ENCODE peak calls at places on chromosomes 12 and 14, in five cellular contexts. One of them, this sample, is unnamed.
A peak's percentile ranks its signal among the peaks of the same experiment; 100 is the strongest.

GRCh38 chr12:4824415-4824814 is 85.3 kb upstream of the KCNA1 start:
- DNase-seq in fibroblast of lung: peak; percentile 35
- DNase-seq in mammary epithelial cell: peak; percentile 19
- DNase-seq in Calu3: no peak
- DNase-seq in endodermal cell: no peak
- DNase-seq in this sample: peak; percentile 83

GRCh38 chr14:54593860-54594259 is 26.9 kb downstream of the SAMD4A start:
- DNase-seq in endodermal cell: no peak
- DNase-seq in Calu3: no peak
- DNase-seq in mammary epithelial cell: peak; percentile 53
- DNase-seq in fibroblast of lung: no peak
- DNase-seq in this sample: no peak

GRCh38 chr12:61538951-61539350 is 721.3 kb upstream of the USP15 start:
- DNase-seq in fibroblast of lung: peak; percentile 2
- DNase-seq in Calu3: peak; percentile 24
- DNase-seq in mammary epithelial cell: peak; percentile 10
- DNase-seq in endodermal cell: peak; percentile 67
- DNase-seq in this sample: no peak

GRCh38 chr14:74684444-74684843 is 28.4 kb downstream of the AREL1 start:
- DNase-seq in endodermal cell: no peak
- DNase-seq in fibroblast of lung: no peak
- DNase-seq in mammary epithelial cell: no peak
- DNase-seq in Calu3: no peak
- DNase-seq in this sample: no peak

GRCh38 chr14:91369628-91370445 is 47.8 kb downstream of the CCDC88C start:
- DNase-seq in fibroblast of lung: peak; percentile 67
- DNase-seq in Calu3: no peak
- DNase-seq in endodermal cell: no peak
- DNase-seq in mammary epithelial cell: peak; percentile 68
- DNase-seq in this sample: no peak

GRCh38 chr12:131764738-131765137 is 53.8 kb downstream of the SFSWAP start:
- DNase-seq in endodermal cell: no peak
- DNase-seq in mammary epithelial cell: no peak
- DNase-seq in Calu3: no peak
- DNase-seq in fibroblast of lung: no peak
- DNase-seq in this sample: no peak

GRCh38 chr12:63882844-63883243 is 38.3 kb downstream of the SRGAP1 start:
- DNase-seq in endodermal cell: peak; percentile 67
- DNase-seq in mammary epithelial cell: no peak
- DNase-seq in Calu3: no peak
- DNase-seq in fibroblast of lung: peak; percentile 53
- DNase-seq in this sample: no peak

GRCh38 chr12:129145381-129145780 is 292.1 kb downstream of the GLT1D1 start:
- DNase-seq in mammary epithelial cell: no peak
- DNase-seq in Calu3: no peak
- DNase-seq in fibroblast of lung: no peak
- DNase-seq in endodermal cell: no peak
- DNase-seq in this sample: no peak

GRCh38 chr14:104178279-104178678 is 39.9 kb downstream of the KIF26A start:
- DNase-seq in endodermal cell: no peak
- DNase-seq in fibroblast of lung: no peak
- DNase-seq in mammary epithelial cell: no peak
- DNase-seq in Calu3: no peak
- DNase-seq in this sample: no peak

GRCh38 chr12:90618606-90619005 is 336.4 kb downstream of the CCER1 start:
- DNase-seq in endodermal cell: no peak
- DNase-seq in fibroblast of lung: no peak
- DNase-seq in mammary epithelial cell: no peak
- DNase-seq in Calu3: no peak
- DNase-seq in this sample: no peak

GRCh38 chr12:4242595-4242994 is 31.0 kb upstream of the CCND2 start:
- DNase-seq in Calu3: no peak
- DNase-seq in mammary epithelial cell: no peak
- DNase-seq in fibroblast of lung: no peak
- DNase-seq in endodermal cell: peak; percentile 60
- DNase-seq in this sample: no peak

GRCh38 chr14:52391866-52392600 is 77.9 kb downstream of the PTGER2 start:
- DNase-seq in Calu3: no peak
- DNase-seq in endodermal cell: no peak
- DNase-seq in mammary epithelial cell: peak; percentile 68
- DNase-seq in fibroblast of lung: peak; percentile 43
- DNase-seq in this sample: peak; percentile 36

GRCh38 chr14:93715279-93715927 is 72.9 kb downstream of the PRIMA1 start:
- DNase-seq in Calu3: no peak
- DNase-seq in endodermal cell: peak; percentile 41
- DNase-seq in mammary epithelial cell: no peak
- DNase-seq in fibroblast of lung: no peak
- DNase-seq in this sample: no peak

GRCh38 chr14:52949711-52950409 is 990 bp downstream of the FERMT2 start:
- DNase-seq in fibroblast of lung: peak; percentile 61
- DNase-seq in endodermal cell: no peak
- DNase-seq in Calu3: peak; percentile 8
- DNase-seq in mammary epithelial cell: peak; percentile 68
- DNase-seq in this sample: peak; percentile 47

GRCh38 chr12:4434299-4434698 is 11.3 kb downstream of the FGF6 start:
- DNase-seq in endodermal cell: peak; percentile 35
- DNase-seq in Calu3: no peak
- DNase-seq in fibroblast of lung: no peak
- DNase-seq in mammary epithelial cell: no peak
- DNase-seq in this sample: no peak

GRCh38 chr12:25694072-25694471 is 141.0 kb upstream of the LMNTD1 start:
- DNase-seq in fibroblast of lung: peak; percentile 44
- DNase-seq in endodermal cell: no peak
- DNase-seq in mammary epithelial cell: peak; percentile 96
- DNase-seq in Calu3: no peak
- DNase-seq in this sample: peak; percentile 91

GRCh38 chr12:5154091-5154490 is 110.4 kb downstream of the KCNA5 start:
- DNase-seq in fibroblast of lung: no peak
- DNase-seq in mammary epithelial cell: no peak
- DNase-seq in endodermal cell: peak; percentile 85
- DNase-seq in Calu3: no peak
- DNase-seq in this sample: no peak

GRCh38 chr12:34033628-34034296 is 11.5 kb downstream of the ALG10 start:
- DNase-seq in mammary epithelial cell: no peak
- DNase-seq in Calu3: no peak
- DNase-seq in fibroblast of lung: peak; percentile 62
- DNase-seq in endodermal cell: no peak
- DNase-seq in this sample: peak; percentile 36

GRCh38 chr14:74660167-74660566 is 48.1 kb upstream of the LTBP2 start:
- DNase-seq in mammary epithelial cell: no peak
- DNase-seq in Calu3: no peak
- DNase-seq in fibroblast of lung: no peak
- DNase-seq in endodermal cell: no peak
- DNase-seq in this sample: no peak

GRCh38 chr12:53234236-53234635 is 2.2 kb upstream of the RARG start:
- DNase-seq in fibroblast of lung: no peak
- DNase-seq in endodermal cell: peak; percentile 94
- DNase-seq in Calu3: no peak
- DNase-seq in mammary epithelial cell: no peak
- DNase-seq in this sample: no peak

GRCh38 chr14:54475911-54476310 is 12.9 kb downstream of the GMFB start:
- DNase-seq in fibroblast of lung: no peak
- DNase-seq in mammary epithelial cell: no peak
- DNase-seq in Calu3: no peak
- DNase-seq in endodermal cell: no peak
- DNase-seq in this sample: no peak

GRCh38 chr14:104284107-104284592 is 145.8 kb downstream of the KIF26A start:
- DNase-seq in Calu3: no peak
- DNase-seq in mammary epithelial cell: no peak
- DNase-seq in fibroblast of lung: no peak
- DNase-seq in endodermal cell: peak; percentile 40
- DNase-seq in this sample: no peak

GRCh38 chr12:108846320-108846719 is 11.1 kb downstream of the SSH1 start:
- DNase-seq in Calu3: no peak
- DNase-seq in fibroblast of lung: no peak
- DNase-seq in endodermal cell: no peak
- DNase-seq in mammary epithelial cell: no peak
- DNase-seq in this sample: no peak

GRCh38 chr14:55638665-55639064 is 58.7 kb downstream of the KTN1 start:
- DNase-seq in Calu3: no peak
- DNase-seq in mammary epithelial cell: no peak
- DNase-seq in fibroblast of lung: no peak
- DNase-seq in endodermal cell: no peak
- DNase-seq in this sample: no peak

DNA sequence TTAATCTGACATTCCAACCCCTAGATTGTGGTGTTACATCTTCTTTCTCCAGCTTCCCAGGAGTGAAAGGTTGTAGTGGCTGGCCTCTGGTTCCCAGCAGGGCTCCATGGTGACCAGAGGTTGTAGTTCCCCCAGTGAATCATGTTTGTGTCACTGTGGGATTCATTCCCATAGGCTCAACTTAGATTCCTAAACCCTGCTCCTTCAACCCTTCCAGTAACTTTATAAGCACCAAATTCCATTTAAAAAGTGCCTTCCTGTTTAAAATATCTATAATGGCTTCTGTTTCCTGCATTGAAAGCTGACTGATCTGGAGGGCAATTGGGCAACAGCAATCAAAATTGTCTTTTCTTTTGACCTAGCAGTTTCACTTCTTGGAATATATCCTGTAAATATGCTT is 40.5 kb upstream of the TBC1D15 start:
- DNase-seq in mammary epithelial cell: peak; percentile 34
- DNase-seq in Calu3: no peak
- DNase-seq in endodermal cell: peak; percentile 79
- DNase-seq in fibroblast of lung: peak; percentile 2
- DNase-seq in this sample: peak; percentile 33
- TF ChIP-seq CTCF in mammary epithelial cell: no peak
- TF ChIP-seq CTCF in Calu3: no peak
- TF ChIP-seq CTCF in endodermal cell: no peak
- TF ChIP-seq CTCF in fibroblast of lung: no peak
- TF ChIP-seq CTCF in this sample: no peak

GRCh38 chr14:72736791-72737559 is 156.9 kb downstream of the DPF3 start:
- DNase-seq in endodermal cell: no peak
- DNase-seq in fibroblast of lung: peak; percentile 64
- DNase-seq in Calu3: no peak
- DNase-seq in mammary epithelial cell: no peak
- DNase-seq in this sample: no peak
- TF ChIP-seq CTCF in endodermal cell: no peak
- TF ChIP-seq CTCF in fibroblast of lung: no peak
- TF ChIP-seq CTCF in Calu3: no peak
- TF ChIP-seq CTCF in mammary epithelial cell: no peak
- TF ChIP-seq CTCF in this sample: peak; percentile 31

GRCh38 chr12:28190321-28191017 is at the start of gene CCDC91:
- DNase-seq in fibroblast of lung: peak; percentile 87
- DNase-seq in Calu3: peak; percentile 90
- DNase-seq in mammary epithelial cell: peak; percentile 86
- DNase-seq in endodermal cell: peak; percentile 92
- DNase-seq in this sample: peak; percentile 92
- TF ChIP-seq CTCF in fibroblast of lung: no peak
- TF ChIP-seq CTCF in Calu3: no peak
- TF ChIP-seq CTCF in mammary epithelial cell: no peak
- TF ChIP-seq CTCF in endodermal cell: no peak
- TF ChIP-seq CTCF in this sample: peak; percentile 27

DNA sequence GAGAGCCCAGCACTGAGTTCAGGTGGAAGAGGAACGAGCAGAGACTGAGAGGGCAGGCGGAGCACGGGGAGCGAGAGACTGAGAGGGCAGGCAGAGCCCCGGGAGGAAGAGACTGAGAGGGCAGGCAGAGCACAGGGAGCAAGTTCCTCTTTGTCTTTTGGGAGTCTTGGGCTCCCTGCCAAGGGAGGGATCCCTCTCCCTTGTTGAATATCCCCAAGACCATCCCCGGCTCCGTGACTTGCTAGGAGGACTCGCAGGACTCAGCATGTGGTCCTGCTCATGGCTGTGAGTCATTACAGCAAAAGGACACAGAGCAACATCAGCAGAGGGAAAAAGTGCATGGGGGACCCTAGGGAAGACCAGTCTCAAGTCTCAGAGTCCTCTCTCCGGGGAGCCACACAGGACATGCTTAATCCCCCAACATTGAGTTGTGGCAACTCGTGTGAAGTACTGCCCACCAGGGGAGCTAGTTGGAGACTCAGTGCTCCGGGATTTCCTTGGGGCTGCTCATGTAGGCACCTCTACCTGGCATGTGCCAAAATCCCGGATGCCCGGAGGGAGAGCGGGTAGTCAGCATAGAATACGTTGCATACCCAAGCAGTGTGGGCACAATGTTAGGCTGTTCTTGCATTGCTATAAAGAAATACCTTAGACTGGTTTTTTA is 81.0 kb downstream of the CCDC92 start:
- DNase-seq in mammary epithelial cell: no peak
- DNase-seq in fibroblast of lung: no peak
- DNase-seq in Calu3: no peak
- DNase-seq in endodermal cell: peak; percentile 79
- DNase-seq in this sample: no peak
- TF ChIP-seq CTCF in mammary epithelial cell: no peak
- TF ChIP-seq CTCF in fibroblast of lung: no peak
- TF ChIP-seq CTCF in Calu3: no peak
- TF ChIP-seq CTCF in endodermal cell: peak; percentile 43
- TF ChIP-seq CTCF in this sample: no peak

GRCh38 chr12:57939291-57939690 is 2.1 kb upstream of the ATP23 start:
- DNase-seq in Calu3: no peak
- DNase-seq in endodermal cell: no peak
- DNase-seq in fibroblast of lung: no peak
- DNase-seq in mammary epithelial cell: peak; percentile 47
- DNase-seq in this sample: no peak

GRCh38 chr12:57940915-57941164 is 527 bp upstream of the ATP23 start:
- DNase-seq in Calu3: no peak
- DNase-seq in mammary epithelial cell: no peak
- DNase-seq in fibroblast of lung: no peak
- DNase-seq in endodermal cell: no peak
- DNase-seq in this sample: no peak

GRCh38 chr12:57940052-57940914 is 1.1 kb upstream of the ATP23 start:
- DNase-seq in endodermal cell: no peak
- DNase-seq in fibroblast of lung: no peak
- DNase-seq in mammary epithelial cell: peak; percentile 4
- DNase-seq in Calu3: no peak
- DNase-seq in this sample: no peak

GRCh38 chr12:57943438-57944080 is 2.2 kb downstream of the ATP23 start:
- DNase-seq in fibroblast of lung: no peak
- DNase-seq in Calu3: no peak
- DNase-seq in endodermal cell: no peak
- DNase-seq in mammary epithelial cell: no peak
- DNase-seq in this sample: no peak

DNA sequence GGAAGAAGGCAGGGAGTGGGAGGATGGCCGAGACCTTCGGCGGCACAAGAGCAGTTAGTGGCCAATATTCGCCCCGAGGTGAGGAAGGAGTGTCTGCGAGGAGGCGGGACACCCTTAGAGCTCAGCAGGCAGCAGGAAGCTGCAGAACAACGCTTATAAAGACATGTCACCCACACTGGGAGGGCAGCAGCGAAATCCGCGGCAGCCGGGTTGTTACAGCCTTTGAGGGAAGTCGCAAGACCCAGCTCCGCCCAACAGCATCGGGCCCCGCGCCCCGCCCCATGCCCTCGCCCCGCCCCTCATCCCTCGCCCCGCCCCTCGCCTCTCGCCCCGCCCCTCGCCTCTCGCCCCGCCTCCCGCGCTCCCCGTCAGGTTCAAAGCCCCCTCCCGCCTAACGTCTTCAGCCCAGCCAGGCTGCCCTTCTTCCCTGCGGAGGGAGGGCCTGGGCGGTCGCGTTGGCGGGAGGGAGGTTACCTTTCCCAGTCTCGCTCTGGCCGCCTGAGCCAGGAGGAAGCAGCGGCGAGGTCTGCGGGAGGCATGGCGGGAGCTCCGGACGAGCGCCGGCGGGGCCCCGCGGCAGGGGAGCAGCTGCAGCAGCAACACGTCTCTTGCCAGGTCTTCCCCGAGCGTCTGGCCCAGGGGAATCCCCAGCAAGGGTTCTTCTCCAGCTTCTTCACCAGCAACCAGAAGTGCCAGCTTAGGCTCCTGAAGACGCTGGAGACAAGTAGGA is at the start of gene ATP23:
- DNase-seq in endodermal cell: peak; percentile 100
- DNase-seq in fibroblast of lung: peak; percentile 81
- DNase-seq in mammary epithelial cell: peak; percentile 94
- DNase-seq in Calu3: peak; percentile 96
- DNase-seq in this sample: peak; percentile 82
- TF ChIP-seq CTCF in endodermal cell: no peak
- TF ChIP-seq CTCF in fibroblast of lung: no peak
- TF ChIP-seq CTCF in mammary epithelial cell: no peak
- TF ChIP-seq CTCF in Calu3: no peak
- TF ChIP-seq CTCF in this sample: no peak